ENCODE peak calls at places on chromosome 14, in six cellular contexts. A is progenitor cell of endocrine pancreas, I is AG10803, Z is heart right ventricle, P is fibroblast of the aortic adventitia, W is lower leg skin. E is an unnamed sample.
A peak's percentile ranks its signal among the peaks of the same experiment; 100 is the strongest.

GRCh38 chr14:47008732-47009131 is 357.2 kb upstream of the RPL10L start:
- DNase-seq in A (no peak), I (no peak), Z (no peak), P (no peak), W (no peak), E (no peak)

GRCh38 chr14:78606111-78606510 is 435.9 kb downstream of the NRXN3 start:
- DNase-seq in A (no peak), I (peak; percentile 97), Z (no peak), P (peak; percentile 93), W (no peak), E (no peak)

GRCh38 chr14:94267352-94267751 is 25.7 kb downstream of the SERPINA10 start:
- DNase-seq in A (no peak), I (no peak), Z (no peak), P (no peak), W (no peak), E (no peak)

GRCh38 chr14:52700701-52701172 is 5.4 kb upstream of the ERO1A start:
- DNase-seq in A (no peak), I (no peak), Z (no peak), P (no peak), W (no peak), E (no peak)

GRCh38 chr14:61646366-61647101 is 48.8 kb upstream of the HIF1A start:
- DNase-seq in A (no peak), I (no peak), Z (no peak), P (peak; percentile 45), W (no peak), E (no peak)

GRCh38 chr14:59427653-59428578 is 37.3 kb downstream of the GPR135 start:
- DNase-seq in A (no peak), I (peak; percentile 25), Z (peak; percentile 74), P (peak; percentile 75), W (no peak), E (no peak)

GRCh38 chr14:71320734-71321555 is 413.7 kb downstream of the PCNX1 start:
- DNase-seq in A (peak; percentile 46), I (peak; percentile 66), Z (peak; percentile 72), P (peak; percentile 51), W (peak; percentile 91), E (peak; percentile 73)

GRCh38 chr14:78355109-78355508 is 184.9 kb downstream of the NRXN3 start:
- DNase-seq in A (no peak), I (no peak), Z (no peak), P (no peak), W (no peak), E (no peak)

GRCh38 chr14:64940336-64940910 is 2.1 kb downstream of the GPX2 start:
- DNase-seq in A (no peak), I (no peak), Z (no peak), P (no peak), W (peak; percentile 70), E (no peak)

GRCh38 chr14:67734675-67735074 is 33.0 kb downstream of the RDH12 start:
- DNase-seq in A (no peak), I (peak; percentile 2), Z (no peak), P (peak; percentile 20), W (no peak), E (no peak)

GRCh38 chr14:25846232-25846631 is 751.6 kb downstream of the NOVA1 start:
- DNase-seq in A (no peak), I (no peak), Z (no peak), P (no peak), W (no peak), E (no peak)

GRCh38 chr14:90675399-90675798 is 140.8 kb downstream of the TTC7B start:
- DNase-seq in A (no peak), I (peak; percentile 72), Z (no peak), P (peak; percentile 85), W (no peak), E (no peak)

GRCh38 chr14:74507085-74507484 is 13.5 kb downstream of the ISCA2 start:
- DNase-seq in A (no peak), I (no peak), Z (no peak), P (no peak), W (peak; percentile 74), E (no peak)

GRCh38 chr14:23481362-23481970 is 12.0 kb downstream of the NGDN start:
- DNase-seq in A (no peak), I (no peak), Z (no peak), P (peak; percentile 32), W (no peak), E (no peak)

GRCh38 chr14:36289954-36290353 is 30.5 kb downstream of the MBIP start:
- DNase-seq in A (no peak), I (no peak), Z (no peak), P (no peak), W (no peak), E (no peak)

GRCh38 chr14:55122441-55122986 is 6.5 kb upstream of the LGALS3 start:
- DNase-seq in A (no peak), I (peak; percentile 38), Z (peak; percentile 74), P (peak; percentile 80), W (no peak), E (no peak)

GRCh38 chr14:30064454-30064853 is 136.8 kb upstream of the PRKD1 start:
- DNase-seq in A (no peak), I (peak; percentile 76), Z (no peak), P (no peak), W (no peak), E (no peak)

GRCh38 chr14:69559581-69560011 is 15.1 kb downstream of the CCDC177 start:
- DNase-seq in A (no peak), I (no peak), Z (no peak), P (no peak), W (no peak), E (no peak)

GRCh38 chr14:69558774-69559173 is 15.9 kb downstream of the CCDC177 start:
- DNase-seq in A (no peak), I (no peak), Z (no peak), P (no peak), W (no peak), E (no peak)

GRCh38 chr14:69561893-69562292 is 12.8 kb downstream of the CCDC177 start:
- DNase-seq in A (no peak), I (no peak), Z (no peak), P (no peak), W (no peak), E (no peak)

DNA sequence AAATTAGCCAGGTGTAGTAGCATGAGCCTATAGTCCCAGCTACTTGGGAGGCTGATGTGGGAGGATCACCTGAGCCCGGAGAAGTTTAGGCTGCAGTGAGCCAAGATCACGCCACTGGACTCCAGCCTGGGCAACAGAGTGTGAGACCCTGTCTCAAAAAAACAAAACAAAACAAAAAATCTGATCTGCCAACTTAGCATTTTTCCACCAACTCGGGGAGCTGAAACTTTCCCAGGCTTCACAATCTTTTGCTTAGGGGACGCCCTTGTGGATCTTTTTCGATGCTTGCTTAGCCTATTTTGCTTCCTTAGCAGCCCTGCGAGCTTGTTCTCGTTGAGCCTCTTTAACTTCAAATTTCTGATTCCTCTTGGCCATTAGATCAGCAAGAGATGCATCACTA is 13.8 kb downstream of the CCDC177 start:
- DNase-seq in A (no peak), I (no peak), Z (no peak), P (no peak), W (no peak), E (no peak)
- TF ChIP-seq CTCF in A (no peak), I (no peak), Z (no peak), P (no peak), W (no peak), E (no peak)

DNA sequence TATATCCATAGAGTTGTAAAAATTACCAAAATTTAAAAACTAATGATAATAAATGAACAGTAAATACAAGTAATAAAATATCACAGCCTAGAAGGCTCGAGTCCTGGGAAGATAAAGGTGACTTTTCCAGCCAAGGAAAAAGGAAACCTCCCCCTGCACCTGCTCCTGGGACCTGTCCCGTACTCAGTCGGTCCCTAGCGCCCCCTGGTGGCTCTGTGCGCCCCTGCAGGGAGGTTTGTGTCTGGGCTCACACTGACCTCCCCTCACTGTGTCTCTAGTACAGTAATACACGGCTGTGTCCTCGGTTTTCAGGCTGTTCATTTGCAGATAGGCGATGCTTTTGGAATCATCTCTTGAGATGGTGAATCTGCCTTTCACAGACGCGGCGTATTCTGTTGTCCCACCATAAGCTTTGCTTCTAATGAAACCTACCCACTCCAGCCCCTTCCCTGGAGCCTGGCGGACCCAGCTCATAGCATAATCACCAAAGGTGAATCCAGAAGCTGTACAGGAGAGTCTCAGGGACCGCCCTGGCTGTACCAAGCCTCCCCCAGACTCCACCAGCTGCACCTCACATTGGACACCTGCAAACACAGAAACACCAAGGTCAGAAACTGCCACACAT is 1030.4 kb downstream of the TMEM121 start:
- DNase-seq in A (no peak), I (no peak), Z (peak; percentile 32), P (no peak), W (peak; percentile 86), E (peak; percentile 76)
- TF ChIP-seq CTCF in A (no peak), I (no peak), Z (peak; percentile 42), P (peak; percentile 26), W (no peak), E (peak; percentile 69)

GRCh38 chr14:31206536-31207286 is 882 bp downstream of the HECTD1 start:
- DNase-seq in A (peak; percentile 23), I (peak; percentile 34), Z (no peak), P (peak; percentile 33), W (peak; percentile 87), E (no peak)

GRCh38 chr14:31208546-31209424 is 1.2 kb upstream of the HECTD1 start:
- DNase-seq in A (no peak), I (no peak), Z (no peak), P (no peak), W (no peak), E (no peak)

GRCh38 chr14:31209605-31210004 is 2.0 kb upstream of the HECTD1 start:
- DNase-seq in A (no peak), I (no peak), Z (no peak), P (no peak), W (no peak), E (no peak)

GRCh38 chr14:31207287-31207745 is 277 bp downstream of the HECTD1 start:
- DNase-seq in A (no peak), I (no peak), Z (no peak), P (no peak), W (no peak), E (peak; percentile 93)

GRCh38 chr14:31207746-31208545 is at the start of gene HECTD1:
- DNase-seq in A (peak; percentile 89), I (peak; percentile 88), Z (peak; percentile 90), P (peak; percentile 82), W (peak; percentile 97), E (no peak)
- TF ChIP-seq CTCF in A (peak; percentile 83), I (peak; percentile 32), Z (peak; percentile 97), P (peak; percentile 50), W (peak; percentile 44), E (no peak)

DNA sequence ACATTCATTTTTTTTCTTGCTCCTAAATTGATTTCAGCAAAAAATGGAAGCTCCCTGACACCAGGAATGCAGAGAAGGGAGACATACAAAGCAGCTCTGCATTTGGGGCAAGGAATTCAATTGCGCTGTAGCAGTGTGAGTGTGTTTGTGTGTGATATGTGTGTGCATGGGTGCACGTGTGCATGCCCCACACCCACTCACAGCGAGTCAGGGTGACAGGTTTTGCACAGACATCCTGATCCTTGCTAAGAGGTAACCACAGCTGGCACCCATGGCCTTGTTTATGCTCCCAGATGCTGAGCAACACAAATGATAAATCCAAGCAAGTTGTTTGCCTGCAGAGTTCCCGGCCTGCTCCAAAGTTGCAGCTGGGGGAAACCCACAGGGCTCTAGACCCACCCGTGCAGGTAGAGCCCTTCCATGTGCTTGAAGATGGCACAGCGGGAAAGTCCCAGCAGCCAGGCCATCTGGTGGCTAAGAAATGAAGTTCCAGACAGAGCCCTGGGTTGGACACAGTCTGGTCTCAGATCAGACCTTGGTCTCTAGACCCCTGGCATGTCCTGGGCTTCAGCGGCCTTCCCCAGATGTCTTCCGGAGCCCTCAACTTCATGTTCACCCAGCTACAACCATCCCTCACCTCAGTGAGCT is 25.8 kb upstream of the BDKRB2 start:
- DNase-seq in A (no peak), I (peak; percentile 25), Z (no peak), P (no peak), W (no peak), E (no peak)
- TF ChIP-seq CTCF in A (peak; percentile 16), I (no peak), Z (no peak), P (peak; percentile 15), W (no peak), E (no peak)